ENCODE peak calls at places on chromosomes 7 and 10, in nine cellular contexts. One of them, this sample, is unnamed.

GRCh38 chr10:114068054-114068707 is 24.5 kb downstream of the ADRB1 start:
- DNase-seq in AG09319: no peak
- DNase-seq in cardiac fibroblast: no peak
- DNase-seq in left ventricle myocardium inferior: no peak
- DNase-seq in AG04449: no peak
- DNase-seq in psoas muscle: no peak
- DNase-seq in GM12865: no peak
- DNase-seq in BE2C: no peak
- DNase-seq in IMR-90: no peak
- DNase-seq in this sample: no peak

GRCh38 chr10:17737021-17737965 is 14.7 kb upstream of the TMEM236 start:
- DNase-seq in AG09319: no peak
- DNase-seq in cardiac fibroblast: peak; percentile 72
- DNase-seq in left ventricle myocardium inferior: peak; percentile 43
- DNase-seq in AG04449: no peak
- DNase-seq in psoas muscle: peak; percentile 37
- DNase-seq in GM12865: peak; percentile 32
- DNase-seq in BE2C: no peak
- DNase-seq in IMR-90: peak; percentile 55
- DNase-seq in this sample: no peak

GRCh38 chr10:95069286-95069685 is at the start of gene CYP2C8:
- DNase-seq in AG09319: no peak
- DNase-seq in cardiac fibroblast: no peak
- DNase-seq in left ventricle myocardium inferior: no peak
- DNase-seq in AG04449: no peak
- DNase-seq in psoas muscle: no peak
- DNase-seq in GM12865: no peak
- DNase-seq in BE2C: no peak
- DNase-seq in IMR-90: no peak
- DNase-seq in this sample: no peak

GRCh38 chr7:32957326-32958045 is at the start of gene FKBP9:
- DNase-seq in AG09319: peak; percentile 79
- DNase-seq in cardiac fibroblast: peak; percentile 85
- DNase-seq in left ventricle myocardium inferior: peak; percentile 86
- DNase-seq in AG04449: no peak
- DNase-seq in psoas muscle: peak; percentile 95
- DNase-seq in GM12865: peak; percentile 54
- DNase-seq in BE2C: peak; percentile 88
- DNase-seq in IMR-90: peak; percentile 79
- DNase-seq in this sample: peak; percentile 87

GRCh38 chr10:117496031-117496430 is 46.5 kb upstream of the EMX2 start:
- DNase-seq in AG09319: no peak
- DNase-seq in cardiac fibroblast: no peak
- DNase-seq in left ventricle myocardium inferior: no peak
- DNase-seq in AG04449: no peak
- DNase-seq in psoas muscle: no peak
- DNase-seq in GM12865: no peak
- DNase-seq in BE2C: no peak
- DNase-seq in IMR-90: no peak
- DNase-seq in this sample: no peak

GRCh38 chr10:43892062-43892765 is 243.5 kb upstream of the ZNF32 start:
- DNase-seq in AG09319: no peak
- DNase-seq in cardiac fibroblast: peak; percentile 78
- DNase-seq in left ventricle myocardium inferior: no peak
- DNase-seq in AG04449: no peak
- DNase-seq in psoas muscle: no peak
- DNase-seq in GM12865: no peak
- DNase-seq in BE2C: no peak
- DNase-seq in IMR-90: peak; percentile 50
- DNase-seq in this sample: peak; percentile 35

GRCh38 chr7:5827755-5828154 is 46.3 kb upstream of the RNF216 start:
- DNase-seq in AG09319: no peak
- DNase-seq in cardiac fibroblast: peak; percentile 15
- DNase-seq in left ventricle myocardium inferior: no peak
- DNase-seq in AG04449: no peak
- DNase-seq in psoas muscle: no peak
- DNase-seq in GM12865: peak; percentile 36
- DNase-seq in BE2C: peak; percentile 26
- DNase-seq in IMR-90: no peak
- DNase-seq in this sample: peak; percentile 15

GRCh38 chr7:29270979-29271658 is 76.5 kb downstream of the CHN2 start:
- DNase-seq in AG09319: no peak
- DNase-seq in cardiac fibroblast: no peak
- DNase-seq in left ventricle myocardium inferior: no peak
- DNase-seq in AG04449: no peak
- DNase-seq in psoas muscle: no peak
- DNase-seq in GM12865: no peak
- DNase-seq in BE2C: no peak
- DNase-seq in IMR-90: no peak
- DNase-seq in this sample: no peak

GRCh38 chr10:129977794-129978193 is 13.7 kb upstream of the EBF3 start:
- DNase-seq in AG09319: no peak
- DNase-seq in cardiac fibroblast: no peak
- DNase-seq in left ventricle myocardium inferior: no peak
- DNase-seq in AG04449: no peak
- DNase-seq in psoas muscle: no peak
- DNase-seq in GM12865: no peak
- DNase-seq in BE2C: no peak
- DNase-seq in IMR-90: no peak
- DNase-seq in this sample: no peak

GRCh38 chr10:97117372-97117771 is 68.4 kb downstream of the SLIT1 start:
- DNase-seq in AG09319: no peak
- DNase-seq in cardiac fibroblast: peak; percentile 28
- DNase-seq in left ventricle myocardium inferior: no peak
- DNase-seq in AG04449: no peak
- DNase-seq in psoas muscle: no peak
- DNase-seq in GM12865: no peak
- DNase-seq in BE2C: no peak
- DNase-seq in IMR-90: no peak
- DNase-seq in this sample: no peak

GRCh38 chr7:150947761-150948680 is 30.1 kb downstream of the KCNH2 start:
- DNase-seq in AG09319: no peak
- DNase-seq in cardiac fibroblast: no peak
- DNase-seq in left ventricle myocardium inferior: peak; percentile 7
- DNase-seq in AG04449: no peak
- DNase-seq in psoas muscle: no peak
- DNase-seq in GM12865: no peak
- DNase-seq in BE2C: no peak
- DNase-seq in IMR-90: no peak
- DNase-seq in this sample: no peak

GRCh38 chr10:109887272-109887671 is 36.0 kb downstream of the XPNPEP1 start:
- DNase-seq in AG09319: no peak
- DNase-seq in cardiac fibroblast: no peak
- DNase-seq in left ventricle myocardium inferior: no peak
- DNase-seq in AG04449: no peak
- DNase-seq in psoas muscle: no peak
- DNase-seq in GM12865: no peak
- DNase-seq in BE2C: no peak
- DNase-seq in IMR-90: peak; percentile 32
- DNase-seq in this sample: no peak

GRCh38 chr10:78605800-78606350 is 462.9 kb upstream of the ZMIZ1 start:
- DNase-seq in AG09319: no peak
- DNase-seq in cardiac fibroblast: peak; percentile 51
- DNase-seq in left ventricle myocardium inferior: no peak
- DNase-seq in AG04449: no peak
- DNase-seq in psoas muscle: no peak
- DNase-seq in GM12865: no peak
- DNase-seq in BE2C: no peak
- DNase-seq in IMR-90: no peak
- DNase-seq in this sample: no peak
- TF ChIP-seq CTCF in AG09319: peak; percentile 1
- TF ChIP-seq CTCF in cardiac fibroblast: peak; percentile 6
- TF ChIP-seq CTCF in left ventricle myocardium inferior: no peak
- TF ChIP-seq CTCF in AG04449: no peak
- TF ChIP-seq CTCF in psoas muscle: no peak
- TF ChIP-seq CTCF in GM12865: no peak
- TF ChIP-seq CTCF in BE2C: peak; percentile 3
- TF ChIP-seq CTCF in IMR-90: no peak
- TF ChIP-seq CTCF in this sample: no peak

GRCh38 chr10:123642293-123642692 is 23.9 kb upstream of the GPR26 start:
- DNase-seq in AG09319: no peak
- DNase-seq in cardiac fibroblast: no peak
- DNase-seq in left ventricle myocardium inferior: no peak
- DNase-seq in AG04449: no peak
- DNase-seq in psoas muscle: no peak
- DNase-seq in GM12865: no peak
- DNase-seq in BE2C: peak; percentile 51
- DNase-seq in IMR-90: no peak
- DNase-seq in this sample: no peak

GRCh38 chr10:123640016-123640535 is 26.1 kb upstream of the GPR26 start:
- DNase-seq in AG09319: no peak
- DNase-seq in cardiac fibroblast: no peak
- DNase-seq in left ventricle myocardium inferior: no peak
- DNase-seq in AG04449: no peak
- DNase-seq in psoas muscle: no peak
- DNase-seq in GM12865: no peak
- DNase-seq in BE2C: no peak
- DNase-seq in IMR-90: no peak
- DNase-seq in this sample: no peak

GRCh38 chr10:123645016-123645415 is 21.1 kb upstream of the GPR26 start:
- DNase-seq in AG09319: no peak
- DNase-seq in cardiac fibroblast: no peak
- DNase-seq in left ventricle myocardium inferior: no peak
- DNase-seq in AG04449: no peak
- DNase-seq in psoas muscle: no peak
- DNase-seq in GM12865: no peak
- DNase-seq in BE2C: no peak
- DNase-seq in IMR-90: no peak
- DNase-seq in this sample: no peak

GRCh38 chr10:123643315-123643714 is 22.8 kb upstream of the GPR26 start:
- DNase-seq in AG09319: no peak
- DNase-seq in cardiac fibroblast: no peak
- DNase-seq in left ventricle myocardium inferior: no peak
- DNase-seq in AG04449: no peak
- DNase-seq in psoas muscle: no peak
- DNase-seq in GM12865: no peak
- DNase-seq in BE2C: no peak
- DNase-seq in IMR-90: no peak
- DNase-seq in this sample: no peak

DNA sequence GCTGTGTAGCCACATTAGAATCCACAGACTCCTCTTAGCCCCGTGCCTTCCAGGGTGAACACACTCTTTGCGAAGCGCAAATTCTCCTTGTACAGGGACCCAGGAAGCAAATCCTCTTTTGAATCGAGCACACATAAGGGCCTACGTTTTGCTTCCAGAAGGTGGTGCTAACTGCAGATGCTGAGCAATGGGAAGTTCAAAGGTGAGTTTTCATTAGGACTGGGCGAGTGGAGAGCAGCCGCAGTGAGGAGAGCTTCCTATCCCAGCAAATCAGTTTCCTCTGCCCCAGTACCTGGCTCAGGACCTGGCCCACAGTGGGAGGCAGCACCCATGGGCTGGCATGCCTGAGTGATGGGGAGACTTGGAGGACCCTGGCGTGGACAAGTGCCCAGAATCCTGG is 23.5 kb upstream of the GPR26 start:
- DNase-seq in AG09319: no peak
- DNase-seq in cardiac fibroblast: no peak
- DNase-seq in left ventricle myocardium inferior: no peak
- DNase-seq in AG04449: no peak
- DNase-seq in psoas muscle: no peak
- DNase-seq in GM12865: no peak
- DNase-seq in BE2C: no peak
- DNase-seq in IMR-90: no peak
- DNase-seq in this sample: no peak
- TF ChIP-seq CTCF in AG09319: no peak
- TF ChIP-seq CTCF in cardiac fibroblast: no peak
- TF ChIP-seq CTCF in left ventricle myocardium inferior: no peak
- TF ChIP-seq CTCF in AG04449: no peak
- TF ChIP-seq CTCF in psoas muscle: no peak
- TF ChIP-seq CTCF in GM12865: no peak
- TF ChIP-seq CTCF in BE2C: peak; percentile 5
- TF ChIP-seq CTCF in IMR-90: no peak
- TF ChIP-seq CTCF in this sample: no peak

GRCh38 chr10:13213163-13213562 is 21.0 kb downstream of the UCMA start:
- DNase-seq in AG09319: no peak
- DNase-seq in cardiac fibroblast: no peak
- DNase-seq in left ventricle myocardium inferior: no peak
- DNase-seq in AG04449: no peak
- DNase-seq in psoas muscle: no peak
- DNase-seq in GM12865: no peak
- DNase-seq in BE2C: no peak
- DNase-seq in IMR-90: no peak
- DNase-seq in this sample: no peak
- TF ChIP-seq CTCF in AG09319: no peak
- TF ChIP-seq CTCF in cardiac fibroblast: no peak
- TF ChIP-seq CTCF in left ventricle myocardium inferior: no peak
- TF ChIP-seq CTCF in AG04449: no peak
- TF ChIP-seq CTCF in psoas muscle: no peak
- TF ChIP-seq CTCF in GM12865: no peak
- TF ChIP-seq CTCF in BE2C: no peak
- TF ChIP-seq CTCF in IMR-90: no peak
- TF ChIP-seq CTCF in this sample: no peak

GRCh38 chr10:23362069-23362830 is 17.7 kb upstream of the C10orf67 start:
- DNase-seq in AG09319: no peak
- DNase-seq in cardiac fibroblast: no peak
- DNase-seq in left ventricle myocardium inferior: no peak
- DNase-seq in AG04449: no peak
- DNase-seq in psoas muscle: no peak
- DNase-seq in GM12865: peak; percentile 42
- DNase-seq in BE2C: no peak
- DNase-seq in IMR-90: no peak
- DNase-seq in this sample: no peak

GRCh38 chr10:23359692-23360380 is 15.2 kb upstream of the C10orf67 start:
- DNase-seq in AG09319: no peak
- DNase-seq in cardiac fibroblast: no peak
- DNase-seq in left ventricle myocardium inferior: no peak
- DNase-seq in AG04449: no peak
- DNase-seq in psoas muscle: no peak
- DNase-seq in GM12865: no peak
- DNase-seq in BE2C: no peak
- DNase-seq in IMR-90: no peak
- DNase-seq in this sample: no peak

GRCh38 chr10:23354630-23355343 is 10.2 kb upstream of the C10orf67 start:
- DNase-seq in AG09319: no peak
- DNase-seq in cardiac fibroblast: no peak
- DNase-seq in left ventricle myocardium inferior: no peak
- DNase-seq in AG04449: no peak
- DNase-seq in psoas muscle: no peak
- DNase-seq in GM12865: no peak
- DNase-seq in BE2C: no peak
- DNase-seq in IMR-90: no peak
- DNase-seq in this sample: no peak

GRCh38 chr10:23361665-23362064 is 17.1 kb upstream of the C10orf67 start:
- DNase-seq in AG09319: no peak
- DNase-seq in cardiac fibroblast: no peak
- DNase-seq in left ventricle myocardium inferior: no peak
- DNase-seq in AG04449: no peak
- DNase-seq in psoas muscle: no peak
- DNase-seq in GM12865: no peak
- DNase-seq in BE2C: no peak
- DNase-seq in IMR-90: no peak
- DNase-seq in this sample: no peak

DNA sequence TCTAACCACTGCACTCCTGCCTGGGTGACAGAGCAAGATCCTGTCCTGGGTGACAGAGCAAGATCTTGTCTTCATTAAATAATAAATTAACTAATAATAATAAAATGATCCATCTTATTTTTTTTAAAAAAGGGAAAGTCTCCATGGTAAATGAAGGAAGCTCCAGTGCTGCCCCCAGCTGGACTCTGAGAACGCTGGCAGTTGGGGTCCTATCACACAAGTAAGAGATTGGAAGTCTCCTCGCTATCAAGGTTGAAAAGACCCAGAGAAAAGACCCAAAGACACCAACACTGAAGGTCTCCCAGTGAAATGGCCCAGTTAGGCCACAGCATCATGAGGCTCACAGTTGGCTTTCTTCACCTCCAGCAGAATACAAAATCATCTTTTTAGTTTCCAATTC is 13.8 kb upstream of the C10orf67 start:
- DNase-seq in AG09319: no peak
- DNase-seq in cardiac fibroblast: no peak
- DNase-seq in left ventricle myocardium inferior: no peak
- DNase-seq in AG04449: no peak
- DNase-seq in psoas muscle: no peak
- DNase-seq in GM12865: no peak
- DNase-seq in BE2C: no peak
- DNase-seq in IMR-90: peak; percentile 24
- DNase-seq in this sample: no peak
- TF ChIP-seq CTCF in AG09319: peak; percentile 16
- TF ChIP-seq CTCF in cardiac fibroblast: peak; percentile 20
- TF ChIP-seq CTCF in left ventricle myocardium inferior: peak; percentile 17
- TF ChIP-seq CTCF in AG04449: peak; percentile 7
- TF ChIP-seq CTCF in psoas muscle: no peak
- TF ChIP-seq CTCF in GM12865: no peak
- TF ChIP-seq CTCF in BE2C: no peak
- TF ChIP-seq CTCF in IMR-90: peak; percentile 43
- TF ChIP-seq CTCF in this sample: no peak

This sample was measured in nephron progenitor cell.